ENCODE peak calls at places on chromosome 15, in nine cellular contexts. T is dermis blood vessel endothelial cell, X is dorsolateral prefrontal cortex, G is kidney, Z is SHP77, O is NCI-H1092, Y is epithelial cell of esophagus, L is H1, J is NCI-H2029 treated with DMSO at 0.1 percent for 48 hours. E is an unnamed sample.

GRCh38 chr15:42796955-42797779 is 60.2 kb upstream of the CDAN1 start:
- DNase-seq in T (peak), X (no peak), G (no peak), Z (no peak), O (no peak), Y (peak), L (no peak), J (no peak), E (no peak)

GRCh38 chr15:66850078-66850991 is 148.3 kb downstream of the SMAD6 start:
- DNase-seq in T (peak), X (no peak), G (peak), Z (no peak), O (peak), Y (no peak), L (no peak), J (no peak), E (no peak)

GRCh38 chr15:48393650-48394049 is 62.4 kb downstream of the DUT start:
- DNase-seq in T (peak), X (no peak), G (no peak), Z (no peak), O (peak), Y (no peak), L (no peak), J (peak), E (no peak)

GRCh38 chr15:27854601-27855000 is 244.5 kb downstream of the OCA2 start:
- DNase-seq in T (no peak), X (no peak), G (no peak), Z (no peak), O (no peak), Y (no peak), L (no peak), J (no peak), E (no peak)

GRCh38 chr15:98754283-98755022 is 106.1 kb downstream of the IGF1R start:
- DNase-seq in T (peak), X (no peak), G (no peak), Z (no peak), O (no peak), Y (peak), L (no peak), J (no peak), E (no peak)

GRCh38 chr15:83372434-83372873 is 74.7 kb upstream of the SH3GL3 start:
- DNase-seq in T (no peak), X (no peak), G (no peak), Z (no peak), O (no peak), Y (peak), L (no peak), J (no peak), E (no peak)

GRCh38 chr15:81199031-81199779 is 2.5 kb downstream of the IL16 start:
- DNase-seq in T (no peak), X (no peak), G (no peak), Z (no peak), O (no peak), Y (no peak), L (no peak), J (no peak), E (no peak)

GRCh38 chr15:38002883-38003477 is 68.5 kb downstream of the TMCO5A start:
- DNase-seq in T (peak), X (no peak), G (no peak), Z (peak), O (no peak), Y (peak), L (peak), J (no peak), E (peak)

GRCh38 chr15:55334997-55335396 is 16.0 kb downstream of the PIGB start:
- DNase-seq in T (no peak), X (no peak), G (no peak), Z (no peak), O (no peak), Y (peak), L (no peak), J (no peak), E (no peak)

GRCh38 chr15:73323374-73323955 is 45.3 kb downstream of the HCN4 start:
- DNase-seq in T (no peak), X (no peak), G (peak), Z (no peak), O (no peak), Y (no peak), L (no peak), J (no peak), E (no peak)

GRCh38 chr15:62951481-62951880 is 91.1 kb upstream of the TPM1 start:
- DNase-seq in T (no peak), X (no peak), G (no peak), Z (no peak), O (no peak), Y (peak), L (no peak), J (no peak), E (no peak)

GRCh38 chr15:42800731-42801474 is 64.0 kb upstream of the CDAN1 start:
- DNase-seq in T (peak), X (no peak), G (no peak), Z (no peak), O (no peak), Y (peak), L (no peak), J (no peak), E (no peak)

GRCh38 chr15:71800835-71801745 is 9.3 kb upstream of the NR2E3 start:
- DNase-seq in T (peak), X (no peak), G (no peak), Z (peak), O (no peak), Y (peak), L (peak), J (no peak), E (peak)

GRCh38 chr15:63188247-63188936 is 1.0 kb upstream of the RAB8B start:
- DNase-seq in T (no peak), X (no peak), G (no peak), Z (no peak), O (no peak), Y (no peak), L (no peak), J (no peak), E (no peak)

GRCh38 chr15:47708595-47708994 is 8.7 kb upstream of the SEMA6D start:
- DNase-seq in T (no peak), X (no peak), G (no peak), Z (no peak), O (no peak), Y (no peak), L (no peak), J (no peak), E (no peak)

GRCh38 chr15:69253156-69253555 is 45.6 kb upstream of the PAQR5 start:
- DNase-seq in T (peak), X (no peak), G (no peak), Z (peak), O (peak), Y (peak), L (no peak), J (peak), E (peak)